ENCODE peak calls at places on chromosomes 16 and 17, in five cellular contexts. K is fibroblast of lung, V is psoas muscle, A is left ventricle myocardium inferior, B is uterus. E is an unnamed sample. For H3K27me3, the result is how much of the 10 kb centered on the place peaks cover.

GRCh38 chr17:64182325-64183012 is 52.5 kb upstream of the ERN1 start:
- DNase-seq in K (no peak), V (no peak), A (no peak), B (no peak), E (no peak)

GRCh38 chr17:43327834-43328420 is 70.9 kb upstream of the ARL4D start:
- DNase-seq in K (no peak), V (no peak), A (no peak), B (no peak), E (no peak)

GRCh38 chr17:81427446-81428120 is 32.3 kb downstream of the BAHCC1 start:
- DNase-seq in K (no peak), V (peak), A (peak), B (no peak), E (peak)

GRCh38 chr16:12178251-12178990 is 201.9 kb downstream of the SNX29 start:
- DNase-seq in K (peak), V (peak), A (peak), B (peak), E (no peak)

GRCh38 chr17:34820922-34821321 is 140.3 kb downstream of the CCT6B start:
- DNase-seq in K (no peak), V (no peak), A (no peak), B (no peak), E (no peak)

GRCh38 chr17:42879596-42879985 is 21.0 kb upstream of the G6PC1 start:
- DNase-seq in K (no peak), V (no peak), A (no peak), B (no peak), E (no peak)

GRCh38 chr17:75191584-75191983 is 8.8 kb upstream of the SUMO2 start:
- DNase-seq in K (peak), V (no peak), A (no peak), B (no peak), E (no peak)

GRCh38 chr17:43873815-43874214 is 26.8 kb downstream of the CD300LG start:
- DNase-seq in K (no peak), V (no peak), A (no peak), B (no peak), E (no peak)

GRCh38 chr16:15650698-15651161 is 685 bp downstream of the NDE1 start:
- DNase-seq in K (peak), V (no peak), A (no peak), B (peak), E (peak)

GRCh38 chr17:48093341-48094045 is 7.8 kb downstream of the CBX1 start:
- DNase-seq in K (no peak), V (no peak), A (no peak), B (no peak), E (no peak)

GRCh38 chr16:80265624-80266306 is 275.0 kb upstream of the DYNLRB2 start:
- DNase-seq in K (no peak), V (no peak), A (no peak), B (no peak), E (no peak)

GRCh38 chr16:76729525-76729924 is 452.3 kb downstream of the CNTNAP4 start:
- DNase-seq in K (peak), V (no peak), A (no peak), B (no peak), E (no peak)

GRCh38 chr16:56011808-56012478 is 136.8 kb upstream of the CES5A start:
- DNase-seq in K (no peak), V (no peak), A (no peak), B (no peak), E (no peak)

DNA sequence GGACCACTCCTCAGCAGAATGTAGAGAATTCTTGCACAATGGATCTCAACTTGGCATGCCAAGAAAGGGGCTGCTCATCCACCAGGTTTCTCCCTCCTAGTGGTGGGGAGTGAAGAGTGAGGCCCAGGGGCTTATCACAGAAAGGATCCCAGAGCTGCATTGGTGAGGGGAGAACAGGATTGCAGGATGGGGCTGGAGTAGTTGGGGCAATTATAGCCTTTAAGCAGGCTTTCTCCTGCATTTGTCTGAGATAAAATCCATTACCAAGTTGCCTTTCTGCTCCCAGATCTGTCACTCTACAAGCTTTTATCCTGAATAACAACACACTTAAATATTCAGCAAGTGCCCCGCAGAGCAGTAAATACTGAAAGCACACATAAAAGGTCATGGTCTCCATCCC is 130.8 kb upstream of the CES5A start:
- DNase-seq in K (no peak), V (no peak), A (no peak), B (no peak), E (no peak)
- H3K27me3 ChIP-seq in K (under half), V (under half), A (under half), B (under half), E (under half)

GRCh38 chr16:1331712-1332617 is 1.5 kb upstream of the BAIAP3 start:
- DNase-seq in K (peak), V (peak), A (peak), B (peak), E (peak)
- H3K4me3 ChIP-seq in K (no peak), V (peak), A (peak), B (peak), E (no peak)

GRCh38 chr16:86834451-86835035 is 256.2 kb downstream of the FOXL1 start:
- DNase-seq in K (peak), V (no peak), A (no peak), B (no peak), E (no peak)
- H3K27me3 ChIP-seq in K (under half), V (under half), A (under half), B (under half), E (under half)

GRCh38 chr16:74749291-74750055 is 25.1 kb downstream of the FA2H start:
- DNase-seq in K (no peak), V (no peak), A (no peak), B (no peak), E (no peak)
- H3K4me3 ChIP-seq in K (no peak), V (no peak), A (no peak), B (no peak), E (no peak)

GRCh38 chr17:37847102-37847501 is 77.1 kb upstream of the TBC1D3K start:
- DNase-seq in K (no peak), V (no peak), A (no peak), B (no peak), E (no peak)
- H3K27me3 ChIP-seq in K (under half), V (under half), A (half or more), B (under half), E (under half)

DNA sequence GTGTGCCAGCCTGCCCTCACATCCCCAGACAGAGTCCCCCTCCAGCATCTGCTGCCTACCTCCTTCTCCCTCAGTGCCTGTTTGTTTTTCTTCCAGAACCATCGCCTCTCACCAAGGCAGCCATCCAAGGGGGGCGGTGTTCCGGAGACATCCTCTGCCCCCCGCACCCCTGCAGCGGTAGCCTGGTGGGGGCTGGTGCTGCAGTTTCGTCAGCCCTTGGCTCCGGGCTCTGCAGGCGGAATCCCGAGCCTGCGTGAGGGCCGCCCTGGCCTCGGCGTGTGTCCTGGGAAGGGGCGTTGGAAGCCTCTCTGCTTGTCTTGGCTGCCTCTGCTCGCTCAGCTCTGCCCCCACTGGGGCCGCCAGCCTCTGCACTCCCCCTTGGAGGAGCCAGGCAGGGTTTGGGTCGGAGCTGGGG is 126.0 kb upstream of the CIBAR2 start:
- DNase-seq in K (peak), V (peak), A (peak), B (peak), E (no peak)
- H3K4me3 ChIP-seq in K (no peak), V (no peak), A (no peak), B (no peak), E (no peak)

GRCh38 chr17:61393904-61394629 is 5.6 kb upstream of the TBX2 start:
- DNase-seq in K (peak), V (no peak), A (no peak), B (no peak), E (no peak)

GRCh38 chr17:61394630-61395408 is 4.8 kb upstream of the TBX2 start:
- DNase-seq in K (peak), V (no peak), A (no peak), B (no peak), E (no peak)

GRCh38 chr17:61391595-61392291 is 7.9 kb upstream of the TBX2 start:
- DNase-seq in K (no peak), V (no peak), A (no peak), B (no peak), E (no peak)

GRCh38 chr17:61392679-61393078 is 7.0 kb upstream of the TBX2 start:
- DNase-seq in K (no peak), V (no peak), A (no peak), B (no peak), E (no peak)

DNA sequence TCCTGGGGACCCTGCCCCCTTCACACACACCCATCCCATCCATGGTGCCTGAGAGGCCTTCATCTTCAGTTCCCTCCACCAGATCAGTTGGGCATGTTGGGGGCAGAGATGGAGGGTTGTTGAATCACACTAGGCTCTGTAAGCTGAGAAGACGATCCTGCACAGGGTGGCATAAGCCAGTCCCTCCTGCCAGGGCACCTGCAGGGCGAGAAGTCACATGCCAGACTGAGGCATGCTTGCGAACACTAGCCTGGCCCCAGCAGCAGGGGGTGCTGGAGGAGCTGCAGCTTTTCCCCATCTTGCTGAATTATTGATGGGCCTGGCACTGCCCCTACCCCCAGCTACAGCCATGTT is 6.1 kb upstream of the TBX2 start:
- DNase-seq in K (peak), V (no peak), A (no peak), B (no peak), E (no peak)
- H3K27me3 ChIP-seq in K (under half), V (under half), A (half or more), B (under half), E (under half)

GRCh38 chr17:82914375-82914774 is 74.6 kb upstream of the ZNF750 start:
- DNase-seq in K (no peak), V (peak), A (peak), B (no peak), E (peak)

GRCh38 chr17:82912571-82913089 is 72.8 kb upstream of the ZNF750 start:
- DNase-seq in K (peak), V (peak), A (peak), B (no peak), E (no peak)

GRCh38 chr17:82913304-82914043 is 73.7 kb upstream of the ZNF750 start:
- DNase-seq in K (no peak), V (peak), A (no peak), B (no peak), E (no peak)

GRCh38 chr17:82915697-82916027 is 75.8 kb upstream of the ZNF750 start:
- DNase-seq in K (no peak), V (no peak), A (no peak), B (no peak), E (no peak)

GRCh38 chr17:82915010-82915696 is 75.3 kb upstream of the ZNF750 start:
- DNase-seq in K (no peak), V (no peak), A (no peak), B (no peak), E (no peak)
- H3K4me3 ChIP-seq in K (no peak), V (no peak), A (no peak), B (no peak), E (no peak)

DNA sequence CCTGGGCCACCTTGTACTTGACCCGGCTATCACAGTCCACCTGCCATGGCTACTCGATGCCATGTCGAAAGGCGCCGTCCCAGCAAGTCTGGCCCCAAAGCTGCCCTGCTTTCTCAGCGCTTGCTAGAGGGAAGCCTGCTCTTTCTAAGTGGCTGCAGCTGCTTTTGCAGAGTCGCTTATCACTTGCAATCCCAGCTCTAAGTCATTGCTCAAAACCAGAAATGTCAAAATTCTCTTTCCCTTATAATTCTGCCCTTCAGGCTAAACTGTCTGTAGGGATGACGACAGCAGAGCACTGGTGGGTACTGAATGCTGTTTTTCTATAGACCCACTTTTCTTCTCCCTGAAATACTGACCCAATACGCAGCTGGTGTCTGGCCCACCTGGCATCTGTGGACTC is 184.2 kb downstream of the ENGASE start:
- DNase-seq in K (no peak), V (no peak), A (no peak), B (no peak), E (no peak)
- H3K27me3 ChIP-seq in K (under half), V (under half), A (half or more), B (under half), E (under half)

E was measured in heart left ventricle.